ENCODE peak calls at places on chromosomes 1 and 21, in six cellular contexts. P is Peyer's patch, E is HuH-7.5, Q is neural crest cell, V is smooth muscle cell of the brain vasculature, U is foreskin fibroblast. R is an unnamed sample.

GRCh38 chr1:204598319-204598969 is 82.2 kb downstream of the MDM4 start:
- DNase-seq in Q (no peak), P (no peak), V (no peak), U (no peak), E (no peak), R (no peak)

GRCh38 chr1:29279896-29280779 is 43.8 kb downstream of the PTPRU start:
- DNase-seq in U (peak), P (no peak), Q (no peak), E (no peak), V (no peak), R (no peak)

GRCh38 chr1:145959957-145960467 is 2.2 kb upstream of the LIX1L start:
- DNase-seq in U (no peak), E (no peak), Q (no peak), P (peak), V (no peak), R (no peak)

GRCh38 chr1:201191723-201192477 is 1.3 kb downstream of the IGFN1 start:
- DNase-seq in E (no peak), Q (no peak), U (peak), P (no peak), V (peak), R (no peak)

GRCh38 chr1:14570514-14570913 is 28.0 kb upstream of the KAZN start:
- DNase-seq in Q (no peak), U (peak), V (no peak), E (no peak), P (no peak), R (no peak)

GRCh38 chr1:89884718-89885596 is 64.1 kb downstream of the LRRC8D start:
- DNase-seq in U (peak), V (no peak), P (no peak), Q (no peak), E (no peak), R (no peak)

GRCh38 chr1:170239445-170239844 is 93.7 kb downstream of the NTMT2 start:
- DNase-seq in V (no peak), Q (no peak), E (no peak), P (no peak), U (peak), R (no peak)

GRCh38 chr1:165290143-165290542 is 66.4 kb downstream of the LMX1A start:
- DNase-seq in E (no peak), P (no peak), Q (no peak), U (peak), V (no peak), R (no peak)

GRCh38 chr1:231776006-231776707 is 149.6 kb downstream of the DISC1 start:
- DNase-seq in E (no peak), U (peak), V (no peak), Q (no peak), P (no peak), R (no peak)

GRCh38 chr1:54570161-54570560 is 22.1 kb downstream of the ACOT11 start:
- DNase-seq in V (no peak), P (no peak), U (no peak), Q (no peak), E (no peak), R (no peak)

GRCh38 chr1:159944623-159945455 is 574 bp downstream of the IGSF9 start:
- DNase-seq in U (no peak), P (peak), Q (no peak), E (no peak), V (no peak), R (no peak)

GRCh38 chr1:109231085-109231484 is 17.4 kb downstream of the SARS1 start:
- DNase-seq in Q (no peak), E (no peak), V (no peak), U (no peak), P (no peak), R (no peak)

GRCh38 chr1:24694380-24694843 is 50.8 kb upstream of the CLIC4 start:
- DNase-seq in V (no peak), E (no peak), Q (no peak), U (peak), P (no peak), R (no peak)

GRCh38 chr1:165635329-165635728 is 4.3 kb downstream of the MGST3 start:
- DNase-seq in U (no peak), E (no peak), Q (no peak), V (no peak), P (no peak), R (no peak)

GRCh38 chr1:155424091-155424490 is 103.4 kb downstream of the RUSC1 start:
- DNase-seq in V (no peak), P (no peak), Q (no peak), E (no peak), U (peak), R (no peak)

GRCh38 chr1:203172184-203173115 is 3.2 kb downstream of the MYBPH start:
- DNase-seq in P (peak), Q (peak), E (peak), U (peak), V (no peak), R (peak)

GRCh38 chr1:233364695-233365539 is 37.4 kb downstream of the MAP3K21 start:
- DNase-seq in P (no peak), Q (no peak), V (no peak), E (no peak), U (peak), R (no peak)

GRCh38 chr1:16498573-16499359 is 15.3 kb downstream of the RNU1-1 start:
- DNase-seq in U (peak), E (peak), V (peak), P (peak), Q (peak), R (peak)

GRCh38 chr1:96992871-96993270 is 271.3 kb downstream of the PTBP2 start:
- DNase-seq in Q (no peak), P (no peak), V (no peak), E (no peak), U (peak), R (no peak)

GRCh38 chr1:116147972-116148371 is 36.8 kb downstream of the MAB21L3 start:
- DNase-seq in P (no peak), E (no peak), U (no peak), V (no peak), Q (no peak), R (no peak)

GRCh38 chr1:108831225-108831624 is 25.7 kb downstream of the AKNAD1 start:
- DNase-seq in V (no peak), U (peak), E (no peak), Q (no peak), P (no peak), R (no peak)

GRCh38 chr1:226687476-226687875 is 51.6 kb downstream of the ITPKB start:
- DNase-seq in P (no peak), Q (no peak), V (no peak), E (no peak), U (no peak), R (no peak)

GRCh38 chr1:222057162-222057561 is 315.3 kb upstream of the DUSP10 start:
- DNase-seq in P (no peak), E (no peak), U (no peak), V (no peak), Q (no peak), R (no peak)

GRCh38 chr1:27632387-27633297 is 2.3 kb downstream of the FGR start:
- DNase-seq in U (no peak), V (no peak), E (no peak), Q (no peak), P (peak), R (no peak)

GRCh38 chr21:21175798-21176334 is 177.7 kb downstream of the NCAM2 start:
- DNase-seq in Q (no peak), E (no peak), U (no peak), P (no peak), V (no peak), R (no peak)

GRCh38 chr1:80448081-80448480 is 1352.7 kb upstream of the ADGRL2 start:
- DNase-seq in Q (no peak), V (no peak), P (no peak), U (peak), E (no peak), R (no peak)

GRCh38 chr1:219329606-219330005 is 155.9 kb downstream of the LYPLAL1 start:
- DNase-seq in E (no peak), P (no peak), V (no peak), Q (no peak), U (peak), R (no peak)

GRCh38 chr1:44447051-44447806 is 42.2 kb downstream of the RNF220 start:
- DNase-seq in V (no peak), E (no peak), U (peak), Q (no peak), P (no peak), R (no peak)

GRCh38 chr1:147236448-147236847 is 6.0 kb upstream of the CHD1L start:
- DNase-seq in P (no peak), U (no peak), V (no peak), Q (no peak), E (no peak), R (no peak)

GRCh38 chr21:44789880-44790279 is 11.7 kb downstream of the UBE2G2 start:
- DNase-seq in Q (no peak), U (peak), P (no peak), E (no peak), V (no peak), R (no peak)

GRCh38 chr1:1938613-1939295 is 19.7 kb upstream of the TMEM52 start:
- DNase-seq in V (no peak), E (no peak), U (no peak), Q (no peak), P (no peak), R (no peak)

R was measured in HAP-1.